ENCODE peak calls at places on chromosome 19, in seven cellular contexts. G is heart left ventricle; L is ascending aorta; C is CD8-positive, alpha-beta T cell; O is stomach; J is body of pancreas; H is right lobe of liver. B is an unnamed sample. For H3K36me3, the result is how much of the 10 kb centered on the place peaks cover.

GRCh38 chr19:58353717-58354477 is 605 bp upstream of the A1BG start:
- DNase-seq in G (no peak), L (no peak), C (no peak), O (no peak), J (no peak), H (no peak), B (no peak)

GRCh38 chr19:5090465-5090779 is 121.5 kb downstream of the KDM4B start:
- DNase-seq in G (no peak), L (no peak), C (no peak), O (no peak), J (no peak), H (no peak), B (no peak)

GRCh38 chr19:30518965-30519606 is 146.9 kb downstream of the ZNF536 start:
- DNase-seq in G (no peak), L (no peak), C (no peak), O (no peak), J (no peak), H (no peak), B (no peak)

GRCh38 chr19:4403005-4403761 is 743 bp downstream of the CHAF1A start:
- DNase-seq in G (no peak), L (no peak), C (no peak), O (no peak), J (no peak), H (no peak), B (no peak)

GRCh38 chr19:17538684-17539287 is 16.7 kb upstream of the COLGALT1 start:
- DNase-seq in G (no peak), L (no peak), C (no peak), O (no peak), J (no peak), H (no peak), B (no peak)

GRCh38 chr19:42140125-42140754 is 8.0 kb upstream of the POU2F2 start:
- DNase-seq in G (peak), L (no peak), C (no peak), O (peak), J (peak), H (no peak), B (peak)

GRCh38 chr19:5948697-5949564 is 29.0 kb downstream of the RANBP3 start:
- DNase-seq in G (no peak), L (no peak), C (no peak), O (no peak), J (no peak), H (peak), B (no peak)

GRCh38 chr19:19661675-19662251 is 1.7 kb downstream of the ATP13A1 start:
- DNase-seq in G (no peak), L (peak), C (no peak), O (no peak), J (no peak), H (no peak), B (no peak)

GRCh38 chr19:43940719-43941118 is 5.6 kb upstream of the ZNF45 start:
- DNase-seq in G (no peak), L (no peak), C (no peak), O (no peak), J (no peak), H (no peak), B (no peak)

GRCh38 chr19:41363371-41363752 is 587 bp downstream of the B9D2 start:
- DNase-seq in G (no peak), L (no peak), C (no peak), O (no peak), J (no peak), H (no peak), B (no peak)

GRCh38 chr19:33868821-33869412 is 72.2 kb downstream of the KCTD15 start:
- DNase-seq in G (peak), L (peak), C (no peak), O (peak), J (peak), H (no peak), B (peak)

GRCh38 chr19:1312732-1313694 is 27.3 kb downstream of the EFNA2 start:
- DNase-seq in G (no peak), L (no peak), C (no peak), O (no peak), J (no peak), H (no peak), B (no peak)

DNA sequence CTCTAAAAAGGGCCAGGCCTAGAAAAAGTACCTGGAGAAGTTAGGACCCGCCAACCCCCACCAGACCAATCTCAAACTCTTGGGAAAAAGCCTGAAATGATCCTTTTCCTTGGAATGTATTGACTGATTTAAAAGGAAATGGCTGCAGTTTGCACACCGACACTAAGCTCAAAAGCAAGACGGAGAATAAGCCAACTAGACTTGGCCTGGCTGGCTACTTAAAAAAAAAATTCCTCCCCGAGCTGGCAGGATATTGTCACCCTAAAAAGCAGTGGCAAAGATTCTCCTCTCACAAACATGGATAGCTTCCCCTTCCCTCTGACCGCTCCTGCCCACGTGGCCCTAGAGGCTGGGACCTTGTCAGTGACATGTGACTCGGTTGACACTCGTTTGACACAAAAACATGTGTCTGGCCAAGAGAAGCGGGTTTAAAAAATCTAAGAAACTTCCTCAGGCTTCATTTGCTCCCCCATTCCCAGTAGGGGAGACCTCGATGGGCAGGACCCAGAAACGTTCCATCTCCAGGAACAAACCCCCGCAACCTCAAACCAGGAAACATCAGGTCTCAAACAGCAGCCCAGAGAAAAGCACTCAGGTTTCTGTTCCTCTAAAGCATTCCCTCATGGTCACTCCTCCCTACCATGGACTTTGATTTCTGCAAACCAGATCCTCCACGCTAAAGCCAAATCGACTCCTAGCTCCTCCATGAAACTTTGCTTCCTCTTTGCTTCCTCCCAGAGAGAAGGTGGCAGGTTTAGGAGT is 1.3 kb downstream of the RFX1 start:
- DNase-seq in G (peak), L (peak), C (no peak), O (peak), J (peak), H (peak), B (peak)
- H3K4me3 ChIP-seq in G (no peak), L (peak), C (peak), O (peak), J (no peak), H (peak), B (no peak)

DNA sequence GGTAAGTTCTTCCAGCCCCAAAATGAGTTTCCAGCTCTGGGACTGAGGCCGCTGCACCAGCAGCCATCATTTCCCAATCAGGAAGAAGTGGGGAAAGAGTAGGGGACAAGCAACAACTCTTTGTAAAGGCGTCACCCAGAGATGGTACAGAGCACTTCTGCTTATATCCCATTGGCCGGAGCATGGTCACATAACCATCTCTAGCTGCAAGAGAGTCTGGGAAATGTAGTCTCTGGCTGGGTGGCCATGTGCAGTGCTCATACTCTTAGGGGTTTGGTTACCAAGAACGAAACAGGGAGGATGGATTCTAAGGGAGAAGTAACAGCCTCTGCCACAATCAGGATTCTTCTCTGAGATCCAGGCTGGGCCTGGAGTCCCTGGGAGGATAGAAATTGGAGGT is 26.3 kb downstream of the CKM start:
- DNase-seq in G (no peak), L (no peak), C (no peak), O (no peak), J (no peak), H (no peak), B (no peak)
- H3K36me3 ChIP-seq in G (under half), L (half or more), C (under half), O (half or more), J (under half), H (under half), B (half or more)

GRCh38 chr19:48826606-48827020 is 9.7 kb downstream of the HSD17B14 start:
- DNase-seq in G (no peak), L (no peak), C (no peak), O (peak), J (peak), H (peak), B (no peak)
- H3K27ac ChIP-seq in G (no peak), L (no peak), C (no peak), O (no peak), J (peak), H (peak), B (no peak)

GRCh38 chr19:47258895-47259555 is 2.7 kb downstream of the CCDC9 start:
- DNase-seq in G (no peak), L (no peak), C (no peak), O (no peak), J (no peak), H (no peak), B (no peak)

GRCh38 chr19:47256688-47257410 is 524 bp downstream of the CCDC9 start:
- DNase-seq in G (peak), L (peak), C (peak), O (peak), J (peak), H (peak), B (peak)

GRCh38 chr19:47260476-47260875 is 4.2 kb downstream of the CCDC9 start:
- DNase-seq in G (no peak), L (no peak), C (no peak), O (no peak), J (no peak), H (no peak), B (no peak)

GRCh38 chr19:47257411-47258169 is 1.3 kb downstream of the CCDC9 start:
- DNase-seq in G (no peak), L (peak), C (no peak), O (no peak), J (no peak), H (no peak), B (no peak)

DNA sequence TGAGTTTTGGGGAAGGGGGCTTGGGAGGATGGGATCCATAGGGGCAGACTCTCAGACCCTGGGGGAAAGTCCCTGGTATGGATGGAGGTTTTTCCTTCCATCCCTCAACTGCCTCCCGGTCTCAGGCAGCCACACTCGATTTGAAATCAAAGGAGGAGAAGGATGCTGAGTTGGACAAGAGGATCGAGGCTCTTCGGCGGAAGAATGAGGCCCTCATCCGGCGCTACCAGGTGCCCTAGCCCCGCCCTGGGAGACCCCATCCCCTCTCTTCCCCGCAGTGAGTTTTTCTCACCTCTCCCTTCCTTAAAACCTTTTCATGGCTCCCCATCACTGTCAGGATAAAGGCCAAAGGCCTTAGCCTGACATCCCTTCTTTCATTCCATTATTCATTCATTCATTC is 2.1 kb downstream of the CCDC9 start:
- DNase-seq in G (no peak), L (no peak), C (no peak), O (no peak), J (no peak), H (no peak), B (no peak)
- H3K4me3 ChIP-seq in G (no peak), L (peak), C (no peak), O (peak), J (no peak), H (no peak), B (peak)

DNA sequence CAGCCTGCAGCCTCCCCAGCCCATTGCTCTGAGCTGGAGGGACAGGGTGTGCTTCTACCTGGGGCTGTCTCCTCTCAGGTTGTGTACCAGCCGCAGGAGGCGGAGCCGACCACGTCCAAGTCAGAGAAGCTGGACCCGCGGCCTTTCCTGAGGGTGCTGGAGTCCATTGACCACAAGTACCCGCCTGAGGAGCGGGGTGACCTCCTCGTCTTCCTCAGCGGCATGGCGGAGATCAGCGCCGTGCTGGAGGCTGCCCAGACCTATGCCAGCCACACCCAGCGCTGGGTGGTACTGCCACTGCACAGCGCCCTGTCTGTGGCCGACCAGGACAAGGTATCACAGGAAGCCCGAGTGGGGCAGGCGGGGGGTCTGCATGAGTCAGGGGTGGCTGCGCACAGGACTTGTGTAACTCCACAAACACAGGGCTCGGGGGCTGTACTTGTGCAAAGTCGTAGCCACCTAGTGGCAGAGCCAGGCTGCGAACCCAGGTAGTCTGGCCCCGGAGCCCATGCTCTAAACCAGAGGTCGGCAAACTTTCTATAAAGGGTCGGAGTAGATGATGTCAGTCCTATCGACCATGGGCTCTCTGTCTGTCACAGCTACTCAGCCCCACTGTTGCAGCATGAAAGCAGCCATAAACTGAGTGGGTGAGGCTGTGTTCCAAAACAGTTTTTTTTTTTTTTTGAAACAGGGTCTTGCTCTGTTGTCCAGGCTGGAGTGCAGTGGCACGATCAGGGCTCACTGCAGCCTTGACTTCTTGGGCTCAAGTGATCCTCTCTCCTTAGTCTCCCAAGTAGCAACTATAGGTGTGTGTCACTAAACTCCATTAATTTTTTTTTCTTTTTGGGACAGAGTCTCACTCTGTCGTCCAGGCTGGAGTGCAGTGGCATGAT is 8.9 kb downstream of the DHX34 start:
- DNase-seq in G (no peak), L (no peak), C (no peak), O (no peak), J (no peak), H (no peak), B (no peak)
- H3K36me3 ChIP-seq in G (half or more), L (half or more), C (half or more), O (half or more), J (under half), H (under half), B (under half)

GRCh38 chr19:53540091-53540490 is 2.1 kb downstream of the ZNF331 start:
- DNase-seq in G (no peak), L (no peak), C (no peak), O (no peak), J (no peak), H (no peak), B (no peak)

GRCh38 chr19:53538378-53539109 is 599 bp downstream of the ZNF331 start:
- DNase-seq in G (no peak), L (no peak), C (no peak), O (no peak), J (peak), H (no peak), B (no peak)

GRCh38 chr19:53536223-53536543 is 1.8 kb upstream of the ZNF331 start:
- DNase-seq in G (no peak), L (no peak), C (no peak), O (no peak), J (no peak), H (no peak), B (no peak)

GRCh38 chr19:53537523-53538377 is at the start of gene ZNF331:
- DNase-seq in G (peak), L (peak), C (peak), O (peak), J (peak), H (peak), B (peak)

DNA sequence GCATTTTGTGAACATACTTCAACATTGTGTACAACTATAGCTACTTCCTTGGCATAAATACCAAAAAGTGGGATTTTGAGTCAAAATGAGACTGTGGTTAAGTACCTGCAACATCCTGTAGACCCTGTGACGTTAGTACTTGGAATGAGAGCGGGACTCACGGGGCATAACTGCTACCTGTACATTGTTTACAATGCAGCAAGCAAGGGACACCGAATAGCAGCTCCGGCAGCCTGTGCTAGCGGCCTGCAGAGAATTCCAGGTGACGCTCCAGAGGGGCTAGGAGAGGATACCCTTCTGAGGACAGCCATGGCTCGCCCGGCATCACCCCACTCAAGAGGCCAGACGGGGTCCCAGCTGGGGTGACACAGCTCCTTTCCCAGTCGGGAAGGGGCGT is 821 bp upstream of the ZNF331 start:
- DNase-seq in G (no peak), L (no peak), C (no peak), O (no peak), J (no peak), H (no peak), B (no peak)
- H3K27ac ChIP-seq in G (peak), L (peak), C (peak), O (peak), J (peak), H (peak), B (peak)

DNA sequence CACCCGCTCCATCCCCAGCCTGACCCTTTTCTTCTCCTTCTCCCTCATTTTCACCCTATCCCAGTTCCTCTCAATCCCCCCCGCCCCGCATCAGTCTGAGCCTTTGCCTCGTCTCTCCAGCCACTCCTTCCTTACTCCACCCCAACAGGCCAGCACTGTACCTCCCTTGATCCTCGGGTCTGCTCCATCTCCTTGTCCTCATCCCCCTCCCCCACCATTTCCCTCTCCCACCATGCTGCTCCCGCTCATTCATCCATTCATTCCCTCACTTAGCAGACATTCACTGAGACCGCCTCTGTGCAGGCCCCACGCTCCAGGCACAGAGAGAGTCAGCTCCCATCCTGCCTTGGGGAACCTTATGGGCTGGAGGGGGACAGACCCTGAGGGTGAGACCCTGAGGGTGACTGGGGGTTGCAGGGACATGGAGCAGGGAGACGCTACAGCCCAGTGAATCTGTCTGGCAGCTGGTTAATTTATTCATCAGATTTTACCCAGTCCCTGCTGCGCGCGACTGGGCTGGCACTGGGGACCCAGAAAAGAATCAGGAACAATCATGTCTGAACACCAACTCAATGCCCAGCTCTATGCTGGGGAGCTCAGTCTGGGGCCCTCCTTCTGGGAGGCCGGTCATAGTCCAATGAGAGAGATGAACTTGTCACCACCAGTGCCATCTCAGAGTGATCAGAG is 881 bp downstream of the ARHGAP33 start:
- DNase-seq in G (no peak), L (no peak), C (no peak), O (no peak), J (no peak), H (no peak), B (no peak)
- H3K4me3 ChIP-seq in G (peak), L (peak), C (peak), O (peak), J (no peak), H (peak), B (peak)

DNA sequence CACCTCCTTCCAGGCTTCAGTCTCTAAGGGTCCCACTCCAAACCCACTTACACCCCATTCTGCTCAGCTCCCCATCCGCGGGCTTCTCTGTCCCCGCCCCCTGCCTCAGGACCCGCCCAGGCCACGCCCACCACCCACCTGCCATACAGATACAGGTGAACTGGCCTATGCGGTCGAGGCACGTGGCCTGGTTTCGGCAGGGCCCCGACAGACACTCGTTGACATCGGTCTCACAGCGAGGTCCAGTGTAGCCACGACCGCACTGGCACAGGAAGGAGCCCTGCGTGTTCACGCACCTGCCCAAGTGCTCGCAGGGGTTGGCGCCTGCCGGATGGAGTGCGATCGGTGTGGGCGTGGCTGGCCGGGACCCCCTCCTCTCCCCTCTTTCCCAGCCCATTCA is 11.9 kb downstream of the NOTCH3 start:
- DNase-seq in G (no peak), L (no peak), C (no peak), O (no peak), J (no peak), H (no peak), B (no peak)
- H3K36me3 ChIP-seq in G (under half), L (half or more), C (under half), O (under half), J (under half), H (under half), B (under half)

B was measured in heart right ventricle.